ENCODE peak calls at places on chromosomes 7 and 10, in seven cellular contexts. S is hepatocyte, E is mucosa of descending colon, N is suprapubic skin, F is BJ, H is left ventricle myocardium inferior, X is WTC11. C is an unnamed sample.

GRCh38 chr10:99612167-99612831 is 7.9 kb downstream of the SLC25A28 start:
- DNase-seq in S (peak; percentile 71), E (peak; percentile 67), N (no peak), F (no peak), H (no peak), X (peak; percentile 23), C (peak; percentile 26)

GRCh38 chr10:116671274-116671926 is 50.6 kb downstream of the PNLIPRP2 start:
- DNase-seq in S (no peak), E (no peak), N (no peak), F (no peak), H (no peak), X (no peak), C (no peak)

GRCh38 chr7:128160296-128160695 is 80.8 kb upstream of the LEP start:
- DNase-seq in S (no peak), E (no peak), N (no peak), F (no peak), H (no peak), X (no peak), C (no peak)

GRCh38 chr7:85102813-85103350 is 84.0 kb downstream of the SEMA3D start:
- DNase-seq in S (no peak), E (no peak), N (no peak), F (peak; percentile 33), H (no peak), X (no peak), C (no peak)

GRCh38 chr10:59741048-59741447 is 12.2 kb downstream of the MRLN start:
- DNase-seq in S (no peak), E (no peak), N (no peak), F (no peak), H (no peak), X (no peak), C (no peak)

GRCh38 chr7:76121044-76121443 is 73.1 kb downstream of the MDH2 start:
- DNase-seq in S (no peak), E (no peak), N (no peak), F (no peak), H (no peak), X (no peak), C (no peak)

GRCh38 chr7:40922316-40922670 is 780.6 kb downstream of the INHBA start:
- DNase-seq in S (no peak), E (no peak), N (no peak), F (peak; percentile 74), H (no peak), X (no peak), C (no peak)

GRCh38 chr10:86254526-86255174 is 111.9 kb downstream of the GRID1 start:
- DNase-seq in S (no peak), E (no peak), N (no peak), F (no peak), H (no peak), X (no peak), C (no peak)

GRCh38 chr10:42989481-42989921 is 87.4 kb upstream of the RET start:
- DNase-seq in S (no peak), E (no peak), N (no peak), F (no peak), H (no peak), X (peak; percentile 6), C (no peak)

GRCh38 chr7:95296456-95296855 is 27.9 kb downstream of the PON1 start:
- DNase-seq in S (no peak), E (no peak), N (no peak), F (no peak), H (no peak), X (no peak), C (no peak)

GRCh38 chr10:122468923-122469781 is 7.8 kb downstream of the HTRA1 start:
- DNase-seq in S (peak; percentile 58), E (no peak), N (peak; percentile 87), F (peak; percentile 98), H (no peak), X (no peak), C (no peak)

GRCh38 chr7:144824360-144824759 is 11.5 kb downstream of the TPK1 start:
- DNase-seq in S (no peak), E (no peak), N (no peak), F (peak; percentile 78), H (no peak), X (no peak), C (no peak)

GRCh38 chr10:103069453-103070331 is 123.4 kb downstream of the NT5C2 start:
- DNase-seq in S (peak; percentile 85), E (peak; percentile 88), N (no peak), F (no peak), H (peak; percentile 36), X (peak; percentile 80), C (peak; percentile 37)

GRCh38 chr10:126877390-126877789 is 27.8 kb upstream of the DOCK1 start:
- DNase-seq in S (no peak), E (no peak), N (no peak), F (no peak), H (no peak), X (no peak), C (no peak)

GRCh38 chr10:74510594-74510993 is 315.8 kb upstream of the KAT6B start:
- DNase-seq in S (no peak), E (no peak), N (no peak), F (no peak), H (no peak), X (no peak), C (no peak)

GRCh38 chr10:34670101-34670500 is 145.0 kb downstream of the PARD3 start:
- DNase-seq in S (no peak), E (no peak), N (no peak), F (no peak), H (no peak), X (no peak), C (no peak)

GRCh38 chr10:86945361-86946214 is 11.8 kb downstream of the MMRN2 start:
- DNase-seq in S (peak; percentile 52), E (no peak), N (peak; percentile 69), F (no peak), H (peak; percentile 16), X (peak; percentile 82), C (no peak)

GRCh38 chr7:143407296-143408246 is 1.1 kb downstream of the EPHA1 start:
- DNase-seq in S (no peak), E (no peak), N (peak; percentile 55), F (no peak), H (no peak), X (no peak), C (no peak)

GRCh38 chr7:143408247-143408685 is 390 bp downstream of the EPHA1 start:
- DNase-seq in S (no peak), E (no peak), N (no peak), F (no peak), H (no peak), X (no peak), C (no peak)

GRCh38 chr7:143405671-143406352 is 2.8 kb downstream of the EPHA1 start:
- DNase-seq in S (no peak), E (no peak), N (no peak), F (no peak), H (no peak), X (peak; percentile 70), C (no peak)

GRCh38 chr7:143410523-143411004 is 1.9 kb upstream of the EPHA1 start:
- DNase-seq in S (no peak), E (no peak), N (peak; percentile 73), F (no peak), H (no peak), X (peak; percentile 58), C (no peak)

GRCh38 chr7:143408686-143409551 is at the start of gene EPHA1:
- DNase-seq in S (peak; percentile 81), E (peak; percentile 82), N (no peak), F (no peak), H (no peak), X (peak; percentile 82), C (no peak)
- TF ChIP-seq CTCF in S (peak; percentile 43), E (peak; percentile 30), N (no peak), F (peak; percentile 30), H (peak; percentile 45), X (peak; percentile 49), C (peak; percentile 65)

DNA sequence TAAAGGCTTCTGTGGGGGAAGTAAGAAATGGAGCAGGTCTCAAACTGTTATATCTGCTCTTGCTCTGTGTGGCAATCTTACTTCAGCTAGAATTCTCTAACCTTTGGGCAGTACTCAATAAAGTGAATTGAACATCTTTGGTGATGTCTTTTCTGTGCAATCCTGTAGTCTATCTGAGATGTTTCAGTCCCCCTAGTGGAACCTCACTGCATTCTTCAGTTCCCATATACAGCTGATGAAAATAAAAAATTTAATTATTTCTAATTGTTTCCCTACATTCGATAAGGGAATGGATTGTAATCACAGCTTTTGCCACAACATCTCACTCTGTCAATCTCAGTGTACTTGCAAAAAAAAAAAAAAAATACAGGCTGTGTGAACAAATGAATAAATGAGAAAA is 522.6 kb downstream of the DNAJB9 start:
- DNase-seq in S (no peak), E (no peak), N (no peak), F (no peak), H (no peak), X (no peak), C (no peak)
- TF ChIP-seq CTCF in S (peak; percentile 28), E (no peak), N (no peak), F (no peak), H (no peak), X (no peak), C (peak; percentile 48)

GRCh38 chr10:22990443-22990842 is 62.6 kb downstream of the ARMC3 start:
- DNase-seq in S (no peak), E (no peak), N (no peak), F (no peak), H (no peak), X (no peak), C (no peak)

GRCh38 chr10:22988581-22989360 is 60.9 kb downstream of the ARMC3 start:
- DNase-seq in S (peak; percentile 78), E (peak; percentile 83), N (peak; percentile 69), F (no peak), H (peak; percentile 27), X (peak; percentile 39), C (peak; percentile 65)

GRCh38 chr10:22992075-22992474 is 64.2 kb downstream of the ARMC3 start:
- DNase-seq in S (no peak), E (no peak), N (no peak), F (no peak), H (no peak), X (no peak), C (no peak)

GRCh38 chr10:22984066-22984465 is 56.2 kb downstream of the ARMC3 start:
- DNase-seq in S (no peak), E (no peak), N (no peak), F (no peak), H (no peak), X (no peak), C (no peak)

DNA sequence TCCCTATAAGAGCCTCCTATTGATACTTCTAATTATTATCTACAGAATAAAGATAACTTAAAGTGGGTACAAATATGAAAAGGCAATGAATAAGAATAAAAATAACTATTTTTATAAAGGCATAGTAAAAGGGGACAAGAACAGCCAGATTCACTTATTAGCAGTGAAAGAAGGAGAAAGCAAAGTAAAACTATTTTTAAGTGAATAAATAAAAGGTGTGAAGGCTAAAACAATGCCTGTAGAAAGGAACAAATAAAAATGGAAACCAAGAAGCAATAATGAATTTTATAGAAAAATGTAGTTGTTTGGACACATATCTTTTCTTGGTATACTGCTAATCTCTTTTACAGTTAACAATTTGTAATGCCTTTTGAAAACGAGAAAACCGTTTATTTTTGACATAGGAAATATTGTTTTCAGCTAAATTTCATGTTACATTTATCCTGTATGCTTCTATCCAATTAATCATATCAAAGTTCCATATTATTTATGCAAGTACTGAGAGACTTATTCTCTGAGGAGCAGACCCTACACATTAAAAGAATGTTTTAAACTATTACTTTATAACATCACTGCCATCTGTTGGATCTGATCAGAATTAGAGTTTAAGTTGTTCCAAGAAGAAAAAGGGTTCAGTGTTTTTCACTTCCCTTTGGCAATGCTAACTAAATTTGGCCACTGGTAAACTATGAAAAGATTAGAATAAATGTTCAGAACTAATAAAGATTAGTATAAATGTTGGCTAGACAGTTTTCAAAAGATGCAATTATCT is 59.1 kb downstream of the ARMC3 start:
- DNase-seq in S (peak; percentile 37), E (no peak), N (no peak), F (no peak), H (no peak), X (no peak), C (no peak)
- TF ChIP-seq CTCF in S (peak; percentile 61), E (no peak), N (no peak), F (peak; percentile 39), H (peak; percentile 57), X (no peak), C (peak; percentile 63)

GRCh38 chr10:1485357-1485756 is 252.0 kb downstream of the ADARB2 start:
- DNase-seq in S (no peak), E (no peak), N (no peak), F (no peak), H (no peak), X (no peak), C (no peak)
- TF ChIP-seq CTCF in S (no peak), E (no peak), N (no peak), F (no peak), H (no peak), X (no peak), C (no peak)